ENCODE peak calls at places on chromosomes 1 and 21, in five cellular contexts. P, C, Y, Z and E are unnamed samples.

GRCh38 chr1:155175927-155176371 is 2.3 kb downstream of the TRIM46 start:
- DNase-seq in P (no peak), C (no peak), Y (no peak), Z (no peak), E (no peak)

GRCh38 chr1:186768906-186769305 is 59.8 kb upstream of the PLA2G4A start:
- DNase-seq in P (no peak), C (no peak), Y (no peak), Z (peak; percentile 80), E (no peak)

GRCh38 chr21:26461500-26461899 is 111.6 kb downstream of the CYYR1 start:
- DNase-seq in P (no peak), C (peak; percentile 21), Y (no peak), Z (no peak), E (no peak)

GRCh38 chr1:155167166-155168104 is 5.7 kb downstream of the KRTCAP2 start:
- DNase-seq in P (peak; percentile 70), C (peak; percentile 71), Y (peak; percentile 95), Z (peak; percentile 62), E (no peak)

GRCh38 chr1:235138821-235139220 is 10.2 kb upstream of the TOMM20 start:
- DNase-seq in P (no peak), C (no peak), Y (no peak), Z (no peak), E (no peak)

GRCh38 chr21:24658016-24658415 is 949.3 kb downstream of the MRPL39 start:
- DNase-seq in P (no peak), C (no peak), Y (no peak), Z (no peak), E (no peak)

GRCh38 chr1:50894340-50894739 is 65.7 kb downstream of the FAF1 start:
- DNase-seq in P (no peak), C (no peak), Y (no peak), Z (no peak), E (no peak)

GRCh38 chr1:30684881-30685795 is 38.2 kb downstream of the MATN1 start:
- DNase-seq in P (no peak), C (no peak), Y (peak; percentile 97), Z (no peak), E (no peak)

GRCh38 chr1:199784127-199784526 is 243.4 kb upstream of the NR5A2 start:
- DNase-seq in P (no peak), C (peak; percentile 42), Y (no peak), Z (no peak), E (no peak)

GRCh38 chr1:155938220-155938627 is 3.2 kb upstream of the RXFP4 start:
- DNase-seq in P (peak; percentile 75), C (peak; percentile 67), Y (peak; percentile 77), Z (no peak), E (no peak)

GRCh38 chr21:45142469-45142868 is 68.1 kb downstream of the ADARB1 start:
- DNase-seq in P (peak; percentile 60), C (no peak), Y (no peak), Z (no peak), E (no peak)

GRCh38 chr21:27513016-27513415 is 546.1 kb upstream of the ADAMTS5 start:
- DNase-seq in P (no peak), C (peak; percentile 46), Y (no peak), Z (no peak), E (no peak)

GRCh38 chr1:15358565-15359133 is 51.0 kb upstream of the EFHD2 start:
- DNase-seq in P (no peak), C (no peak), Y (no peak), Z (no peak), E (no peak)

GRCh38 chr21:35488941-35489340 is 439.8 kb upstream of the RUNX1 start:
- DNase-seq in P (no peak), C (peak; percentile 55), Y (no peak), Z (no peak), E (no peak)

GRCh38 chr1:207510444-207510843 is 14.5 kb downstream of the CR1 start:
- DNase-seq in P (no peak), C (no peak), Y (no peak), Z (no peak), E (no peak)

GRCh38 chr1:220294754-220295419 is 22.6 kb upstream of the RAB3GAP2 start:
- DNase-seq in P (no peak), C (peak; percentile 19), Y (no peak), Z (no peak), E (no peak)

GRCh38 chr1:201681375-201681774 is 142.4 kb downstream of the NAV1 start:
- DNase-seq in P (no peak), C (no peak), Y (no peak), Z (no peak), E (no peak)

GRCh38 chr1:37438971-37439671 is 35.3 kb upstream of the ZC3H12A start:
- DNase-seq in P (no peak), C (no peak), Y (no peak), Z (no peak), E (no peak)

GRCh38 chr1:3404801-3405200 is 49.7 kb upstream of the ARHGEF16 start:
- DNase-seq in P (no peak), C (no peak), Y (no peak), Z (no peak), E (no peak)

GRCh38 chr1:3404301-3404700 is 50.2 kb upstream of the ARHGEF16 start:
- DNase-seq in P (no peak), C (no peak), Y (no peak), Z (no peak), E (no peak)

GRCh38 chr1:3402258-3403010 is 52.0 kb upstream of the ARHGEF16 start:
- DNase-seq in P (no peak), C (no peak), Y (no peak), Z (no peak), E (no peak)

GRCh38 chr1:3403011-3403345 is 51.5 kb upstream of the ARHGEF16 start:
- DNase-seq in P (no peak), C (no peak), Y (no peak), Z (no peak), E (no peak)

GRCh38 chr1:3403388-3404179 is 50.9 kb upstream of the ARHGEF16 start:
- DNase-seq in P (no peak), C (no peak), Y (no peak), Z (no peak), E (no peak)
- TF ChIP-seq CTCF in P (peak; percentile 40), C (no peak), Y (peak; percentile 13), Z (no peak), E (peak; percentile 22)

DNA sequence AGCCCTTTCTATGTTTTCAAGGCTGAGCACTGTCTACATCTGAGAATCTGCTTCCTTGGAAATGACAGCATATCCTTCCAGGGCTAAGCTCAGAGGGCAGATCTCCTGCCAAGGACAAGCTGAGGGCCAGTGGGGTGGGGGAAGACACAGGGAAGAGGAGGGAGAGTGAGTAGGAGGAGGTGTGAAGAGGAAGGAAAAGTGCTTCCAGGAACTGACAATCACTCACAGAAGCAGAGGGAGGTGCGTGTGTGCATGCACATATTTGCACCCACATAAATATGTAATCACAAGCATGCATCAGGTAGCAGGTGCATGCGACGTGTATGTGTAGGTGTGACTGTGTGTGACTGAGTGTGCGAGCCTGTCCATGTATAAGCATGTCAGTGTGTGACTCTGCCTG is 43.7 kb upstream of the SCMH1 start:
- DNase-seq in P (no peak), C (no peak), Y (no peak), Z (no peak), E (no peak)
- H3K4me3 ChIP-seq in P (no peak overlapping the region), C (no peak overlapping the region), Y (no peak overlapping the region), Z (no peak overlapping the region), E (no peak overlapping the region)

DNA sequence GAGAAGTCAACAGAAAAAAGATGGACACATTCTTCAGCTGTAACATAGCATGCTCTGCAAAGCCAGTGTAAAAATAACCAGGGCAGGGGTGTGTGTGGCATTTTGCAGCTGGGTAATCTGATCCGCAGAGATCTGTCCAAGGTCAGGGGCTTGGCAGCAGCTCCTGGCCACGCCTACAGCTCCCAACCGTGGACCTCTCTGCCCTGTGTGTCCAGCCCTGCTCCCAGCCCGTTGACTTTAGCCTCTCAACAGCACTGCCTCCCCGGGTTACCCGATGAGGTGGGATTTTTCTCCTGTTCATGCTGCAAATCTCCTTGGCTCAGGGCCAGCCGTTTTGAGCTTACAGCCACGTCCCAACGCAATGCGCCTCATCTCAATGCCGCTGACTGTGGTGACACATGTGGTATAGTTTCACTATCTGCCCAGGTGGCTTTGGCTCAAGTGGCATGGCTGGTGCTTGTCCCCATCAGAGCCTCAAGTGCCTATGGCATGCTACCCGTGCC is 68.1 kb downstream of the VWA5B1 start:
- DNase-seq in P (no peak), C (peak; percentile 29), Y (peak; percentile 91), Z (no peak), E (no peak)
- TF ChIP-seq CTCF in P (no peak), C (no peak), Y (no peak), Z (no peak), E (no peak)

DNA sequence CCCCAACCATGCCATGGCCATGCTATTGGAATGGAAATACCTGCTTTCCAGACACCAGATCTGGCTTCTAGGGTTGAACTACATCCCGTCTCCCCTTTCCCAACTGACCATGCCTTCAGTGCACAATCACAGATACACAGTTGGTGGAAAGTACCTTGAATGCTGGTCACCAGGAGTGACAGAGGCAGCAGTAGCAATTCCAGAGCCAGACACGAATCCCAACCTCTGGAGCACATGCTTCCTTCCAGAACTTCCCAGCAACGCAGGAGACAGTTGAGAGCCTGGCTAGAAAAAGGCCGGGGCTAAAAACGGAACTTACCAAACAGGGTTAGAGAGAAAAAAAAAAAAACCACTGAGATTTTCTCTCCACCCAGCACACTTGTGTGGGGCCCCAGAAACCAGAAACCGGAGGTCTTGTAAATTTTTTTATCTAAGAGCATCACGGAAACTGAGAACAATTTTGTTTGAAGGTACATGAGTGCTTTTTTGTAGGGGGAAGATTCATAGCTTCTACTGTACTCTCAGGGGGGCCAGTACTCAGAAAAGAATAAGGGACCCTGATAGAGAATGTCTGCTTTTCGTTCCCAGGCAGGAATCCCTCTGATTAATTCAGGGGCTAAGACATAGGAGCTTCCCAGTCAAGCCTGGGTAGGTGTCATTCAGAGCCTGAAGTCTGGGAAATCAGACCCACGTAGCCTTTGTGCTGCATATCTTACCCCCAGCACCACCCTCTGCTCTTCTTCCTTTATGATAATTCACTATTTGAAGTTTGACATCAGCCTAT is at the start of gene CD48:
- DNase-seq in P (no peak), C (no peak), Y (no peak), Z (peak; percentile 72), E (no peak)
- H3K4me3 ChIP-seq in P (no peak within 1 kb of the TSS), C (no peak within 1 kb of the TSS), Y (no peak within 1 kb of the TSS), Z (peak within 1 kb of the TSS; percentile 98), E (no peak within 1 kb of the TSS)

GRCh38 chr1:98991127-98992003 is 13.3 kb downstream of the PLPPR5 start:
- DNase-seq in P (peak; percentile 92), C (peak; percentile 92), Y (peak; percentile 53), Z (no peak), E (peak; percentile 79)
- TF ChIP-seq CTCF in P (peak; percentile 38), C (peak; percentile 13), Y (peak; percentile 38), Z (peak; percentile 50), E (no peak)

GRCh38 chr1:58249371-58249728 is 297.2 kb downstream of the OMA1 start:
- DNase-seq in P (no peak), C (no peak), Y (no peak), Z (no peak), E (no peak)

GRCh38 chr1:58251415-58252073 is 295.0 kb downstream of the OMA1 start:
- DNase-seq in P (no peak), C (no peak), Y (no peak), Z (no peak), E (no peak)

GRCh38 chr1:58248067-58248466 is 298.5 kb downstream of the OMA1 start:
- DNase-seq in P (no peak), C (no peak), Y (no peak), Z (no peak), E (no peak)

GRCh38 chr1:58250587-58250948 is 296.0 kb downstream of the OMA1 start:
- DNase-seq in P (no peak), C (no peak), Y (no peak), Z (peak; percentile 12), E (no peak)

GRCh38 chr1:58249729-58250586 is 296.6 kb downstream of the OMA1 start:
- DNase-seq in P (peak; percentile 9), C (peak; percentile 46), Y (peak; percentile 68), Z (peak; percentile 15), E (no peak)
- H3K4me3 ChIP-seq in P (peak overlapping the region; percentile 41), C (no peak overlapping the region), Y (peak overlapping the region; percentile 34), Z (no peak overlapping the region), E (peak overlapping the region; percentile 46)

GRCh38 chr21:32578107-32578691 is 7.1 kb downstream of the TCP10L start:
- DNase-seq in P (no peak), C (peak; percentile 5), Y (peak; percentile 11), Z (no peak), E (no peak)
- TF ChIP-seq CTCF in P (peak; percentile 47), C (peak; percentile 32), Y (peak; percentile 36), Z (peak; percentile 29), E (peak; percentile 47)